ENCODE peak calls at places on chromosomes 12 and 14, in seven cellular contexts. M is neural progenitor cell, O is fibroblast of lung, N is mesendoderm, F is PC-9, V is OCI-LY7, S is MM.1S. P is an unnamed sample. For H3K79me2, the result is how much of the 10 kb centered on the place peaks cover.

GRCh38 chr12:12835378-12836145 is 22.4 kb downstream of the DDX47 start:
- DNase-seq in M (no peak), V (no peak), O (peak), F (peak), S (no peak), N (peak), P (no peak)

GRCh38 chr12:22709292-22709691 is 84.3 kb downstream of the ETNK1 start:
- DNase-seq in N (peak), F (no peak), S (peak), O (no peak), M (peak), V (peak), P (peak)

GRCh38 chr12:86710110-86710509 is 453.9 kb upstream of the MGAT4C start:
- DNase-seq in F (no peak), O (peak), N (no peak), S (no peak), M (no peak), V (no peak), P (no peak)

GRCh38 chr14:99231850-99232401 is 40.1 kb downstream of the BCL11B start:
- DNase-seq in F (no peak), S (no peak), N (peak), M (peak), O (peak), V (no peak), P (no peak)

GRCh38 chr12:113467514-113468364 is 3.9 kb downstream of the LHX5 start:
- DNase-seq in S (no peak), V (no peak), M (peak), O (no peak), N (no peak), F (peak), P (peak)

GRCh38 chr12:19191089-19191488 is 61.6 kb downstream of the PLEKHA5 start:
- DNase-seq in M (no peak), N (no peak), O (no peak), S (no peak), F (no peak), V (no peak), P (peak)

GRCh38 chr14:60878536-60878935 is 102.3 kb downstream of the TRMT5 start:
- DNase-seq in O (peak), S (no peak), F (no peak), M (no peak), N (no peak), V (no peak), P (no peak)

GRCh38 chr14:67432088-67432564 is 20.2 kb upstream of the PLEK2 start:
- DNase-seq in N (no peak), O (peak), F (no peak), M (no peak), V (no peak), S (no peak), P (peak)

GRCh38 chr12:121334513-121335343 is 17.5 kb downstream of the ANAPC5 start:
- DNase-seq in V (peak), M (peak), S (peak), F (no peak), N (peak), O (peak), P (peak)

GRCh38 chr12:120453977-120454376 is 7.7 kb downstream of the GATC start:
- DNase-seq in M (peak), V (peak), N (peak), O (peak), S (peak), F (no peak), P (peak)

DNA sequence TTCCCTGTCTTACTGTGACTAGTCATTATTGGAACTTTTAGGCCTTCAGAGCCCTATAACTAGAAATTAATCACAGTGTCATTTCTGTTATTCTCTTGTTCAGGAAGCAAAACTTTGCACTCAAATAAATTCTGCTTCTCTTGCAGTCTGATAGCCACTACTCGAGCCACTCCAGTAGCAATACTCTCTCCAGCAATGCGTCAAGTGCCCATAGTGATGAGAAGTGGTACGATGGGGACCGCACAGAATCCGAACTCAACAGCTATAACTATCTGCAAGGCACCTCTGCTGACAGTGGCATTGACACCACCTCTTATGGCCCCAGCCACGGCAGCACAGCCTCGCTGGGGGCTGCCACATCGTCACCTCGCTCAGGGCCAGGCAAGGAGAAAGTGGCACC is 223.2 kb upstream of the RGS6 start:
- DNase-seq in S (no peak), F (no peak), O (no peak), N (no peak), M (no peak), V (no peak), P (no peak)
- H3K79me2 ChIP-seq in S (under half), F (under half), O (under half), N (under half), M (under half), V (under half), P (under half)

GRCh38 chr14:68972507-68973272 is 6.4 kb downstream of the ACTN1 start:
- DNase-seq in N (no peak), F (no peak), S (no peak), M (no peak), O (peak), V (no peak), P (no peak)

GRCh38 chr14:68970096-68970612 is 8.9 kb downstream of the ACTN1 start:
- DNase-seq in N (peak), F (no peak), S (peak), O (no peak), M (no peak), V (no peak), P (no peak)

GRCh38 chr14:68969278-68969677 is 9.8 kb downstream of the ACTN1 start:
- DNase-seq in O (no peak), S (no peak), M (no peak), F (no peak), V (no peak), N (no peak), P (no peak)

GRCh38 chr14:68971411-68972035 is 7.6 kb downstream of the ACTN1 start:
- DNase-seq in O (no peak), M (no peak), S (no peak), V (no peak), F (no peak), N (no peak), P (no peak)

GRCh38 chr14:68970736-68971135 is 8.4 kb downstream of the ACTN1 start:
- DNase-seq in M (no peak), O (no peak), F (no peak), S (no peak), N (no peak), V (no peak), P (no peak)
- H3K79me2 ChIP-seq in M (half or more), O (half or more), F (half or more), S (under half), N (half or more), V (under half), P (half or more)

DNA sequence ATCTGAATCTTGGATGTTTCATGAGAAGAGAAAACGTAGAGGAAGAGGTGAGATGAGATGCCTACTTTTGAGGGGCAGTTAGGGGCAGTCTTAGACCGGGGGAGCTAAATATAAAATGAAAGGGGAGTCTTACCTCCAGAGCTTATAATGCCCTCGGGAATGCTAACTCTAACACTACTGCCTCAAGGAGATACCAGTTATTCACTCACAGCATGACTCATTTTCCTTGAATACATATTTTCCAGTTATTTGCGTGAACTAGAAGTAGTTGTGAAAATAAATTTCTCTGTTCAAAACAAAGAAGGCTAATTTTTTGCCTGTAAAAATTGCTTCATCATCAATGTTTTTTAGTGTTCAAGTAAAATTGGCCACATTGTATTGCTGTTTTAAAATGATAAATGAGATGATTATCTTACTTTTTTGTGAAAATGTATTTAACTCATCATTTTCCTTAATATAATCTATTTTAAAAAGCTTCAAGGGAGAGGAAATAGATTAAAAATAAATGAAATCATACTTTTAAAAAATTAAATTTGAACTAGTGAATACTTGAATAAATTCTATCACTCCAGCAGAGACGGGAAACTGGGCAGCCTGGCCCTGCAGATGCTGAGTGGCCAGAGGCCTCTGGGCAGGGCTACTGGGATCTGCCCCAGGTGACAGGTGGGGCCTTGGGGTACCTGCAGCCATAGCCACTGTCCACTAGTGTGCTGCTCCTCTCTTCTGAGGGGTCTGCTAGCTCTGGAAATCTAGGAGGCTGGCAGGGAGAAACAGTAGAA is 339.3 kb downstream of the EGLN3 start:
- DNase-seq in N (no peak), S (no peak), M (no peak), F (no peak), V (no peak), O (peak), P (no peak)
- H3K79me2 ChIP-seq in N (under half), S (under half), M (under half), F (under half), V (under half), O (under half), P (under half)

DNA sequence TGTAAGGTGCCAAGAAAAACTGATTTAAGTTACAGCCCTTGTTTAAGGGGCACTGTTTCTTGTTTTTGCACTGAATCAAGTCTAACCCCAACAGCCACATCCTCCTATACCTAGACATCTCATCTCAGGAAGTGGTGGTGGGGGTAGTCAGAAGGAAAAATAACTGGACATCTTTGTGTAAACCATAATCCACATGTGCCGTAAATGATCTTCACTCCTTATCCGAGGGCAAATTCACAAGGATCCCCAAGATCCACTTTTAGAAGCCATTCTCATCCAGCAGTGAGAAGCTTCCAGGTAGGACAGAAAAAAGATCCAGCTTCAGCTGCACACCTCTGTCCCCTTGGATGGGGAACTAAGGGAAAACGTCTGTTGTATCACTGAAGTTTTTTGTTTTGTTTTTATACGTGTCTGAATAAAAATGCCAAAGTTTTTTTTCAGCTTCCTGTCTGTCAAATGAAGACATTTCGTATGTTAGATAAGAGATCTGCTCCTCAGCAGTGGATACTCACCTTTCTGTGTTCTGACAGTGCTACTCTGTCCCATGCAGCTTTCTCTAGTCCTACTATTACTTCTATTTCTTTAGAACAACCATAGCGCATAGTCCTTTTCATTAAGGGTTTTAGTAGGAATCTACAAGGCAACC is 1.2 kb upstream of the PA2G4 start:
- DNase-seq in O (no peak), V (no peak), M (no peak), S (no peak), F (no peak), N (no peak), P (peak)
- H3K79me2 ChIP-seq in O (under half), V (under half), M (under half), S (under half), F (under half), N (under half), P (under half)

GRCh38 chr12:110289021-110289710 is 8.1 kb downstream of the ATP2A2 start:
- DNase-seq in N (peak), O (no peak), S (no peak), M (no peak), V (no peak), F (no peak), P (no peak)
- H3K79me2 ChIP-seq in N (under half), O (half or more), S (half or more), M (half or more), V (half or more), F (half or more), P (half or more)

GRCh38 chr14:93100570-93100969 is 15.2 kb downstream of the ITPK1 start:
- DNase-seq in F (no peak), M (no peak), N (peak), O (peak), V (no peak), S (no peak), P (peak)

GRCh38 chr14:93099643-93100042 is 16.1 kb downstream of the ITPK1 start:
- DNase-seq in M (no peak), V (no peak), O (no peak), S (no peak), N (no peak), F (no peak), P (no peak)

GRCh38 chr14:93100098-93100497 is 15.6 kb downstream of the ITPK1 start:
- DNase-seq in V (no peak), N (peak), F (no peak), M (no peak), O (no peak), S (no peak), P (peak)

GRCh38 chr14:93096923-93097322 is 18.8 kb downstream of the ITPK1 start:
- DNase-seq in S (no peak), V (no peak), O (no peak), M (no peak), N (no peak), F (no peak), P (no peak)

GRCh38 chr14:93099187-93099586 is 16.5 kb downstream of the ITPK1 start:
- DNase-seq in V (no peak), N (no peak), F (no peak), S (no peak), O (no peak), M (no peak), P (peak)
- H3K79me2 ChIP-seq in V (under half), N (under half), F (half or more), S (under half), O (under half), M (half or more), P (under half)